ENCODE peak calls at places on chromosome 19, in six cellular contexts. L is neuronal stem cell, R is IMR-90, U is mesenchymal stem cell, V is H9, F is H1. Z is an unnamed sample. For H3K4me1, the result is how much of the 10 kb centered on the place peaks cover.

GRCh38 chr19:609001-609340 is 19.3 kb downstream of the HCN2 start:
- DNase-seq in L (no peak), R (no peak), U (no peak), V (no peak), F (no peak), Z (no peak)

GRCh38 chr19:23440207-23440606 is 44.9 kb upstream of the ZNF91 start:
- DNase-seq in L (no peak), R (no peak), U (no peak), V (peak), F (no peak), Z (no peak)

GRCh38 chr19:30086220-30086619 is 144.2 kb downstream of the URI1 start:
- DNase-seq in L (no peak), R (no peak), U (no peak), V (no peak), F (no peak), Z (no peak)

GRCh38 chr19:11699931-11700794 is 38.6 kb downstream of the ZNF823 start:
- DNase-seq in L (no peak), R (peak), U (peak), V (no peak), F (no peak), Z (no peak)

GRCh38 chr19:11421607-11422098 is 2.5 kb upstream of the RGL3 start:
- DNase-seq in L (no peak), R (no peak), U (no peak), V (peak), F (peak), Z (peak)

GRCh38 chr19:3520166-3521103 is 14.3 kb downstream of the FZR1 start:
- DNase-seq in L (no peak), R (no peak), U (no peak), V (peak), F (no peak), Z (peak)

GRCh38 chr19:6063576-6063961 is 46.7 kb downstream of the RFX2 start:
- DNase-seq in L (no peak), R (no peak), U (no peak), V (no peak), F (no peak), Z (peak)

GRCh38 chr19:2578391-2578826 is 102.5 kb downstream of the GADD45B start:
- DNase-seq in L (no peak), R (peak), U (peak), V (peak), F (no peak), Z (peak)

GRCh38 chr19:41958367-41959055 is 610 bp downstream of the RABAC1 start:
- DNase-seq in L (peak), R (peak), U (peak), V (peak), F (peak), Z (peak)

GRCh38 chr19:16066611-16067104 is 9.6 kb upstream of the TPM4 start:
- DNase-seq in L (no peak), R (peak), U (no peak), V (peak), F (no peak), Z (peak)

GRCh38 chr19:54136086-54136863 is 1.3 kb upstream of the CNOT3 start:
- DNase-seq in L (no peak), R (peak), U (no peak), V (no peak), F (no peak), Z (peak)

GRCh38 chr19:22427587-22428298 is 5.6 kb upstream of the ZNF98 start:
- DNase-seq in L (no peak), R (no peak), U (no peak), V (no peak), F (no peak), Z (peak)

GRCh38 chr19:17762505-17763229 is 11.4 kb downstream of the FCHO1 start:
- DNase-seq in L (peak), R (peak), U (peak), V (peak), F (no peak), Z (peak)

GRCh38 chr19:5974721-5975387 is 3.1 kb downstream of the RANBP3 start:
- DNase-seq in L (no peak), R (peak), U (no peak), V (no peak), F (no peak), Z (no peak)

GRCh38 chr19:2976609-2977000 is 759 bp upstream of the TLE6 start:
- DNase-seq in L (no peak), R (no peak), U (peak), V (peak), F (no peak), Z (peak)

GRCh38 chr19:30449673-30450072 is 77.5 kb downstream of the ZNF536 start:
- DNase-seq in L (peak), R (no peak), U (no peak), V (no peak), F (no peak), Z (no peak)

GRCh38 chr19:40347476-40348124 is 597 bp downstream of the C19orf47 start:
- DNase-seq in L (no peak), R (no peak), U (peak), V (no peak), F (no peak), Z (peak)

GRCh38 chr19:1161716-1162115 is 12.4 kb downstream of the SBNO2 start:
- DNase-seq in L (no peak), R (peak), U (no peak), V (no peak), F (no peak), Z (peak)

GRCh38 chr19:13029893-13030292 is 34.6 kb downstream of the NFIX start:
- DNase-seq in L (no peak), R (no peak), U (no peak), V (peak), F (no peak), Z (no peak)

GRCh38 chr19:13028027-13028426 is 32.8 kb downstream of the NFIX start:
- DNase-seq in L (no peak), R (no peak), U (no peak), V (no peak), F (no peak), Z (no peak)

GRCh38 chr19:13027031-13027430 is 31.8 kb downstream of the NFIX start:
- DNase-seq in L (no peak), R (no peak), U (no peak), V (no peak), F (no peak), Z (no peak)

GRCh38 chr19:13027557-13027956 is 32.3 kb downstream of the NFIX start:
- DNase-seq in L (no peak), R (no peak), U (no peak), V (no peak), F (no peak), Z (no peak)

DNA sequence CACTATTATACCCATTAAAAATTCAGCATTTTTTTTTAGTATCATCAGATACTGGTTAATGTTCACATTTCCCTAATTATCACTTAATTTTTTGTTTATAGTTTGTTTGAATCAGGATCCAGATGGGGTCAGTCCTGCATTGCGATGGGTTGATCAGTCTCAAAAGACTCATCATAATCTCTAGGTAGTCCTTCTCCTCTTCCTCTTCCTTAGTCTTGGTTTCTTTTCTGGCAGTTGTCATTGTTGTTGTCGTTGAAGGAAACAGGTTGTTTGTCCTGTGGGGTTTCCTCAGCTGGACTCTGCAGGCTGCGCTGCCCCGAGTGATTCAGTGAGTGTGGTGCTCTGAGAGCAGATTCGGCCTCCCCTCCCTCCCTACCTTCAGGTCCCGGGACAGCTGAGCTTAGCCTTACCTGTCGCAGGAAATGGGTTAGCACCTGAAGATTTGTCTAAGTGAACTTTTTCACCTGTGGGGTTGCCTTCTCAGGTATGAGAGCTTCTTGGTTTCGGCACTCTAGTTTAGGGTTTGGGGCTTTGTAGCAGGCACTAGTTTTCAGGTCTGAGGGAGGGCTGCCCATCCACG is 34.1 kb downstream of the NFIX start:
- DNase-seq in L (no peak), R (no peak), U (no peak), V (no peak), F (no peak), Z (no peak)
- H3K4me1 ChIP-seq in L (under half), R (under half), U (under half), V (under half), F (under half), Z (under half)

DNA sequence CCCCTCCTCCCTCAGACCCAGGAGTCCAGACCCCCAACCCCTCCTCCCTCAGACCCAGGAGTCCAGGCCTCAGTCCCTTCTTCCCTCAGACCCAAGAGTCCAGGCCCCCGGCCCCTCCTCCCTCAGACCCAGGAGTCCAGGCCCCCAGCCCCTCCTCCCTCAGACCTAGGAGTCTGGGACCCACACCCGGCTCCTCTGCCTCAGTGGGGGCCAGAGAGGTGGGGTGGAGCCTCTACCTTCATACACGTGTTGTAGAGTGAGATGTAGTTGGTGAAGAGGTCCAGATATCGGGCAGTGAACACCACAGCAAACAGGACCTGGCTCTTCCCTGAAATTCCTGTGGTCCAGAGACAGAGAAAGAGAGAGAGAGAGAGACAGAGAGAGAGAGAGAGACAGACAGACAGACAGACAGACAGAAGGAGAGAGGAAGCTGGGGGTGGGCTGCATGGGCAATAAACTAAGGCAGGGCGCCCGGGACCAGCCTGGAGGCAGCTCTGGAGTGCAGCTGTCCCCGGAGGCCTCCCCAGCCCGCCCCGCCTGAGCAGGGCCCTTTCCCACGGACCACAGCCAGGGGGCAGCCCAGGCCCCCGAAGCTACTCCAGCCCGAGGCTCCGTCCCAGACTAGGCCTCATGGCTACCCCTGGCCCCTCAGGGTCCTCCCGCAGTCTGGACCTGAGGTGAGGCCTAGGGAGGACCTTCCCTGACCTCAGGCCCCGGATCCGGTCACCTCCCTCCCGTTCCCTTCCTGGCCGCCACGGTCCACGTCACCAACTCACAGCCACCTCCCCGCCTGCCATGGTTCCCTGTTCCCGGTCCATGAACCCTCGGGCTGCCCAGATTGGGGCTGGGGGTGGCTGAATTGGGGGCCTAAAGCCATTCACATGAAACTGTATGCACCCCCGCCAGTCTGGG is 907 bp downstream of the KDELR1 start:
- DNase-seq in L (no peak), R (peak), U (peak), V (peak), F (no peak), Z (peak)
- H2BK120ac ChIP-seq in L (no peak), R (peak), U (peak), V (no peak), F (no peak), Z (peak)

GRCh38 chr19:9968820-9969687 is 32.7 kb upstream of the OLFM2 start:
- DNase-seq in L (no peak), R (no peak), U (no peak), V (no peak), F (no peak), Z (no peak)
- H4K91ac ChIP-seq in L (peak), R (no peak), U (no peak), V (no peak), F (no peak), Z (no peak)

DNA sequence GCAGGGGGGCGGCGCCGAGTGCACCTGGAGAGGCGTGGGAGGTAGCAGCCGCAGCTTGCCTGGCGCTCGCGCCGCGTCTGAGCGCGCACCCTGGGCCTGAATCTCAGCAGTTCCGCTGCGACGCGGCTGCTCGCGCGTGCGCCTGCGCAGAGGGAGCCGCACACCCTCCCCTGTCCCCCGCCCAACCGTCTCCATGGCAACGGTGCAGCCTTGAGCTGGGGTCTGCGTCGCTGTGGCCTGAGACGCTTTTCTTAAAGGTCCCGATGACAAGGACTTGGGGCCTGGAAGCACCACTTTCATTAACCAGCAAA is at the start of gene PNMA8B:
- DNase-seq in L (peak), R (peak), U (peak), V (peak), F (peak), Z (no peak)
- H3K4me1 ChIP-seq in L (under half), R (under half), U (under half), V (under half), F (under half), Z (under half)

DNA sequence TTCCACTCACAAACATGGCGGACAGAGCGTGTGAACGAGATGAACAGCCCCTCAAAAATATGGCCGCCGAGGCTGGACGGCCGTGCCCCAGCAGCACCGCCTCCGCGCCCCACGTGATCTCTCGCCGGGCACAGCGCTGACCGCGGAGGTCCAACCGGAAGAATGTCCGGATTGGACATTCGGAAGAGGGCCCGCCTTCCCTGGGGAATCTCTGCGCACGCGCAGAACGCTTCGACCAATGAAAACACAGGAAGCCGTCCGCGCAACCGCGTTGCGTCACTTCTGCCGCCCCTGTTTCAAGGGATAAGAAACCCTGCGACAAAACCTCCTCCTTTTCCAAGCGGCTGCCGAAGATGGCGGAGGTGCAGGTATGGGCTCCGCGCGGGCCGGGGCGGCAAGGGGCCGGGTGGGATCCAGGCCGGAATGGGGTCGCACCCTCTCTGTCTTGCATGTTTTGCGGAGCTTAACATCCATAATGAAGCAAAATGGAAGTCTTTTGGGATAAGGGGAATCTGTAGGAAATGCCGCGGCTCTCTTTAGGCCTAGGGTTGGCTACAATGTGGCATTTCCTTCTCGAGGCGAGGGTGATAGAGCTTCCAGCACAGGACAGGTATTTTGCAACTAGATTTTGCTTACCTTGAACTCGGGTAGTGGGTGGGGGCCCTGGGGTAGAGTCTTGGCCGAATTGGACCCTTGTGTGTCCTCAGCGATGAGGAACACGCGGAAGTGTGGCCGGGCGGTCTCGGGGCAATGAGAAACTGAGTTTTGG is at the start of gene RPL13A:
- DNase-seq in L (peak), R (peak), U (peak), V (peak), F (peak), Z (peak)
- H2BK120ac ChIP-seq in L (peak), R (peak), U (peak), V (no peak), F (peak), Z (peak)

Z was measured in trophoblast cell.